ENCODE peak calls at places on chromosomes 5 and 9, in six cellular contexts. X is lung microvascular endothelial cell, Q is T-cell, Z is heart left ventricle, Y is HEK293T, N is HuH-7.5. E is an unnamed sample.

GRCh38 chr5:4511996-4512656 is 628.0 kb upstream of the ADAMTS16 start:
- DNase-seq in X (no peak), Q (no peak), Z (peak), Y (peak), N (no peak), E (no peak)

GRCh38 chr5:38208782-38209378 is 49.5 kb upstream of the EGFLAM start:
- DNase-seq in X (peak), Q (no peak), Z (no peak), Y (peak), N (peak), E (no peak)

GRCh38 chr9:1411826-1412225 is 361.7 kb downstream of the DMRT2 start:
- DNase-seq in X (no peak), Q (no peak), Z (no peak), Y (no peak), N (no peak), E (no peak)

GRCh38 chr9:2043243-2043642 is 28.1 kb downstream of the SMARCA2 start:
- DNase-seq in X (no peak), Q (no peak), Z (no peak), Y (no peak), N (no peak), E (no peak)

GRCh38 chr5:172373680-172374079 is 80.6 kb downstream of the SH3PXD2B start:
- DNase-seq in X (no peak), Q (no peak), Z (no peak), Y (no peak), N (no peak), E (no peak)

GRCh38 chr5:143008032-143008431 is 237.9 kb downstream of the ARHGAP26 start:
- DNase-seq in X (no peak), Q (no peak), Z (no peak), Y (no peak), N (no peak), E (no peak)

GRCh38 chr9:4073371-4073770 is 226.5 kb downstream of the GLIS3 start:
- DNase-seq in X (no peak), Q (no peak), Z (no peak), Y (peak), N (no peak), E (no peak)

GRCh38 chr9:134139081-134139480 is 3.2 kb downstream of the WDR5 start:
- DNase-seq in X (no peak), Q (no peak), Z (no peak), Y (no peak), N (no peak), E (no peak)

GRCh38 chr5:84202136-84202535 is 182.5 kb downstream of the EDIL3 start:
- DNase-seq in X (no peak), Q (no peak), Z (no peak), Y (no peak), N (no peak), E (no peak)

E was measured in stimulated activated naive CD4-positive, alpha-beta T cell.